ENCODE peak calls at places on chromosomes 4 and X, in nine cellular contexts. A is Panc1, M is cardiac muscle cell, F is BJ, E is mucosa of descending colon, G is Peyer's patch, R is BE2C, O is DND-41, D is pancreas. Q is an unnamed sample.
A peak's percentile ranks its signal among the peaks of the same experiment; 100 is the strongest.

GRCh38 chr4:147899512-147899911 is 167.6 kb downstream of the ARHGAP10 start:
- DNase-seq in D (no peak), F (no peak), G (no peak), R (no peak), M (no peak), E (no peak), O (no peak), A (no peak), Q (no peak)

GRCh38 chr4:181676546-181676945 is 566.7 kb upstream of the TENM3 start:
- DNase-seq in G (no peak), R (no peak), M (no peak), E (no peak), A (no peak), O (no peak), F (no peak), D (no peak), Q (no peak)

GRCh38 chr4:25160714-25161598 is 707 bp upstream of the SEPSECS start:
- DNase-seq in F (no peak), D (no peak), G (no peak), M (no peak), A (no peak), O (no peak), R (no peak), E (peak; percentile 63), Q (no peak)

GRCh38 chrX:24479924-24480722 is 15.0 kb downstream of the PDK3 start:
- DNase-seq in D (no peak), E (peak; percentile 73), A (no peak), R (no peak), O (peak; percentile 80), M (no peak), G (peak; percentile 90), F (no peak), Q (peak; percentile 90)

GRCh38 chr4:125280892-125281403 is 33.8 kb upstream of the FAT4 start:
- DNase-seq in G (peak; percentile 40), O (no peak), D (peak; percentile 57), R (no peak), M (no peak), A (no peak), F (no peak), E (no peak), Q (no peak)

GRCh38 chrX:35665311-35665710 is 132.8 kb upstream of the MAGEB16 start:
- DNase-seq in O (no peak), G (no peak), E (no peak), D (no peak), R (no peak), A (no peak), F (no peak), M (no peak), Q (no peak)

GRCh38 chrX:149630681-149631292 is 805 bp downstream of the TMEM185A start:
- DNase-seq in A (no peak), E (peak; percentile 15), O (peak; percentile 21), R (no peak), D (no peak), M (no peak), G (no peak), F (no peak), Q (no peak)

GRCh38 chr4:68906238-68907137 is 45.1 kb downstream of the UGT2A3 start:
- DNase-seq in M (no peak), F (no peak), R (no peak), D (peak; percentile 58), O (no peak), A (no peak), E (peak; percentile 28), G (no peak), Q (no peak)

GRCh38 chrX:8424941-8425340 is 39.7 kb upstream of the VCX3B start:
- DNase-seq in R (no peak), O (no peak), A (no peak), D (no peak), F (no peak), M (no peak), G (no peak), E (no peak), Q (no peak)

GRCh38 chr4:157014621-157015591 is 43.3 kb upstream of the PDGFC start:
- DNase-seq in G (no peak), O (no peak), E (no peak), F (peak; percentile 59), D (no peak), A (no peak), R (no peak), M (no peak), Q (peak; percentile 10)

GRCh38 chrX:45710081-45710801 is 509.6 kb upstream of the DIPK2B start:
- DNase-seq in A (peak; percentile 71), O (no peak), E (no peak), G (no peak), F (peak; percentile 89), R (no peak), M (no peak), D (no peak), Q (peak; percentile 81)

GRCh38 chr4:88728146-88728545 is 30.5 kb upstream of the NAP1L5 start:
- DNase-seq in O (no peak), A (no peak), M (no peak), R (no peak), E (no peak), D (no peak), F (no peak), G (no peak), Q (no peak)

GRCh38 chr4:19936471-19936870 is 315.2 kb upstream of the SLIT2 start:
- DNase-seq in A (no peak), D (no peak), O (no peak), R (no peak), M (no peak), E (no peak), F (peak; percentile 57), G (no peak), Q (no peak)

GRCh38 chrX:43166874-43167273 is 388.9 kb upstream of the PPP1R2C start:
- DNase-seq in E (no peak), M (no peak), R (no peak), F (no peak), O (no peak), A (no peak), D (no peak), G (no peak), Q (no peak)

GRCh38 chrX:30800901-30801300 is 88.2 kb downstream of the TAB3 start:
- DNase-seq in E (no peak), G (no peak), R (no peak), F (no peak), O (no peak), D (no peak), A (no peak), M (no peak), Q (no peak)
- H3K4me3 ChIP-seq in E (no peak overlapping the region), G (no peak overlapping the region), R (no peak overlapping the region), F (no peak overlapping the region), O (no peak overlapping the region), D (no peak overlapping the region), A (no peak overlapping the region), M (no peak overlapping the region), Q (no peak overlapping the region)

GRCh38 chr4:102524691-102525090 is 23.5 kb downstream of the NFKB1 start:
- DNase-seq in D (no peak), M (no peak), F (no peak), R (no peak), G (no peak), E (no peak), O (no peak), A (no peak), Q (no peak)

GRCh38 chr4:102526532-102526931 is 25.4 kb downstream of the NFKB1 start:
- DNase-seq in R (no peak), D (no peak), G (no peak), M (no peak), F (no peak), O (no peak), A (no peak), E (no peak), Q (no peak)

GRCh38 chr4:102525099-102525498 is 23.9 kb downstream of the NFKB1 start:
- DNase-seq in E (no peak), M (no peak), G (no peak), O (no peak), R (no peak), F (no peak), D (no peak), A (no peak), Q (no peak)

GRCh38 chr4:102527695-102528094 is 26.5 kb downstream of the NFKB1 start:
- DNase-seq in M (no peak), D (no peak), O (no peak), G (no peak), R (no peak), F (no peak), A (no peak), E (no peak), Q (peak; percentile 34)

GRCh38 chr4:102525556-102525955 is 24.4 kb downstream of the NFKB1 start:
- DNase-seq in R (no peak), F (no peak), A (no peak), G (no peak), M (no peak), E (no peak), O (no peak), D (no peak), Q (no peak)
- TF ChIP-seq CTCF in R (no peak), F (no peak), A (no peak), G (no peak), M (no peak), E (no peak), O (no peak), D (no peak), Q (no peak)

DNA sequence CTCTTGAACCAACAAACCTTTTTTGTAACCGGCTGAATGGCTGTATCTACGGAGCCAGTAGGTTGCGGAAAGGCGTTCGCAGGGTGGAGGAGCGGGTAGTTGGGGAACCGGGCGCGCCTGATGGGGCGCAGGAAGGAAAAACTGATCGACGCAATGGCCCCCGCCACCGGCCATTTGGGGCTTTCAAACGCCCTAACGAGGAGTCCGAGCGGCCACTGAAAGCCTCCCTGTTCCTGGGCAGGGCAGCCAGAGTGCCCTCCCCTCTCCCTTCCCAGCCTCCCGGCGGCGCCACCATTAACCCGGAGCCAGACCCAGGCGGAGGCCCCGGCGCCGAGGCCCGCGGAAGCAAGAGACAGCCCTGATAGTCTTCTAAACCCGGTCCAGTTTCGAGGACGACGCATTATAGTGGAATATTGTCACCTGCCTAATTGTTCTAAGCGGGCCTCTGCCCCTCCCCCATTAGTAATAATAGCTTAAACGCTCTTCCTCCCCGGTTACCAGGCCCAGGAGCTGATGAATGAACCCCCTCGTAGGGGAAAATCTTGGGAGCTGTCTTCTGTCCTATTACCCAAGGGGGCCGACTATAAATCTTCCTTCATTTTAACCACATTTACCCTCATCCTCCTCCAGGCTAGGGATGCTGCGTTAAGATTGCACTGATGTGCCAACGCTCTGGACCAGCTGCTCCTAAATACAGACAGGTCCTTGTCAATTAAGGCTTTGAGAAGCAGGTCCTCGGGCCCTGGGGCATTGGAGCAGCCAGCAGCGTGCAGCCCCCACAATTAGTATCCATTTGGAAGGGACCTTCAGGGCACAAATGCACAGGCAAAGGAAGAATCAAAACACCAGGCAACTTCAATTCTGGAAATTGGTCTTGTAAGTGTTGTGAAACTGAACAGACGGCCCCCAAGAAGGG is 61.6 kb upstream of the TMEM33 start:
- DNase-seq in A (no peak), F (no peak), E (no peak), R (peak; percentile 97), D (no peak), O (no peak), M (no peak), G (no peak), Q (no peak)
- H3K4me3 ChIP-seq in A (no peak overlapping the region), F (no peak overlapping the region), E (no peak overlapping the region), R (peak overlapping the region; percentile 55), D (no peak overlapping the region), O (no peak overlapping the region), M (peak overlapping the region; percentile 3), G (no peak overlapping the region), Q (no peak overlapping the region)

DNA sequence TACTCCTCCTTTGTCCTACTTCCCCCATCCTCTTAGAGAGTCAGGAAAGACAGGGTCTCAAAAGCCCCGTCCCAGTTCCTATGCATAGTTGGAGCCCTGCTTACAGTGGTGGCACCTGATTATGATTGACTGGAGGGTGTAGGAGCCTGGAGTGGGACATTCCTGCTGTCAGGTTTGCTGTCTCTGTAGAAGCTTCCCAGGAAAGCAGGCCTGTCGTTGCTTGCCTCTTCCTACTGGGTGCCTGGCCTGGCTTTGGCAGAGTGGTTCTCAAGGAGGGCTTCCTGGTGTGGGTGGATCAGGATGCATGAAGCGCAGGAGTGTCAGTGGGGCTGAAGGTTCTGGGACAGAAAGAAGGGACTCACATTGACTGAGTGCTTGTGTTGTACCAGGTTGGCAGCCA is 4.8 kb downstream of the MAGED2 start:
- DNase-seq in A (no peak), M (no peak), G (no peak), R (no peak), E (no peak), D (no peak), F (no peak), O (no peak), Q (no peak)
- TF ChIP-seq CTCF in A (no peak), M (no peak), G (no peak), R (no peak), E (no peak), D (no peak), F (no peak), O (no peak), Q (no peak)